ENCODE peak calls at places on chromosomes 7 and 10, in four cellular contexts. H is non-pigmented ciliary epithelial cell, W is kidney tubule cell, I is GDM1. C is an unnamed sample.

GRCh38 chr10:68135922-68136718 is 26.8 kb downstream of the MYPN start:
- DNase-seq in H (no peak), W (peak; percentile 88), I (no peak), C (no peak)

GRCh38 chr10:7706534-7707073 is 3.5 kb downstream of the ITIH2 start:
- DNase-seq in H (no peak), W (peak; percentile 17), I (no peak), C (no peak)

GRCh38 chr7:98365863-98366561 is 34.9 kb downstream of the BAIAP2L1 start:
- DNase-seq in H (no peak), W (no peak), I (no peak), C (peak; percentile 6)

GRCh38 chr7:39609462-39610149 is 13.8 kb upstream of the RALA start:
- DNase-seq in H (no peak), W (no peak), I (no peak), C (no peak)

GRCh38 chr10:100515612-100516011 is 4.0 kb downstream of the SEC31B start:
- DNase-seq in H (no peak), W (no peak), I (no peak), C (no peak)

GRCh38 chr10:29649561-29650551 is 15.1 kb upstream of the SVIL start:
- DNase-seq in H (peak; percentile 83), W (no peak), I (no peak), C (no peak)

GRCh38 chr10:3043512-3044368 is 23.6 kb upstream of the PFKP start:
- DNase-seq in H (peak; percentile 47), W (peak; percentile 86), I (peak; percentile 47), C (peak; percentile 57)

GRCh38 chr7:8084772-8085171 is 116.2 kb downstream of the GLCCI1 start:
- DNase-seq in H (no peak), W (no peak), I (no peak), C (no peak)

GRCh38 chr7:106625678-106626301 is 35.2 kb downstream of the CCDC71L start:
- DNase-seq in H (no peak), W (no peak), I (no peak), C (no peak)

GRCh38 chr10:6221971-6222751 is 19.4 kb downstream of the PFKFB3 start:
- DNase-seq in H (no peak), W (peak; percentile 72), I (no peak), C (no peak)

GRCh38 chr10:15472008-15472407 is 100.9 kb upstream of the FAM171A1 start:
- DNase-seq in H (no peak), W (no peak), I (no peak), C (no peak)

GRCh38 chr7:148611692-148612091 is 21.1 kb downstream of the C7orf33 start:
- DNase-seq in H (no peak), W (no peak), I (no peak), C (no peak)

GRCh38 chr10:69220510-69220909 is 378 bp downstream of the HKDC1 start:
- DNase-seq in H (no peak), W (no peak), I (no peak), C (no peak)

GRCh38 chr7:138886501-138886917 is 88.5 kb upstream of the ATP6V0A4 start:
- DNase-seq in H (peak; percentile 49), W (peak; percentile 77), I (peak; percentile 65), C (peak; percentile 29)

GRCh38 chr7:34158311-34158710 is 253.0 kb downstream of the BMPER start:
- DNase-seq in H (no peak), W (no peak), I (no peak), C (peak; percentile 56)

GRCh38 chr10:47076949-47077348 is 165.7 kb downstream of the PTPN20 start:
- DNase-seq in H (peak; percentile 19), W (no peak), I (no peak), C (no peak)